ENCODE peak calls at places on chromosomes 4 and X, in five cellular contexts. B, K, G, E and U are unnamed samples.

GRCh38 chr4:113636877-113637276 is 124.7 kb downstream of the CAMK2D start:
- DNase-seq in B (peak), K (peak), G (no peak), E (no peak), U (peak)

GRCh38 chr4:175412744-175413143 is 399.3 kb downstream of the GPM6A start:
- DNase-seq in B (no peak), K (peak), G (no peak), E (no peak), U (no peak)

GRCh38 chrX:128800138-128800537 is 723.2 kb downstream of the SMARCA1 start:
- DNase-seq in B (peak), K (no peak), G (no peak), E (no peak), U (no peak)

GRCh38 chr4:53055716-53056413 is 193.7 kb downstream of the RASL11B start:
- DNase-seq in B (no peak), K (no peak), G (no peak), E (no peak), U (no peak)

GRCh38 chr4:86940176-86940575 is 5.4 kb downstream of the AFF1 start:
- DNase-seq in B (no peak), K (no peak), G (no peak), E (no peak), U (no peak)

GRCh38 chr4:52876063-52876462 is 13.9 kb downstream of the RASL11B start:
- DNase-seq in B (peak), K (no peak), G (no peak), E (no peak), U (no peak)

GRCh38 chrX:97763391-97763790 is 879.7 kb downstream of the RPA4 start:
- DNase-seq in B (no peak), K (no peak), G (no peak), E (no peak), U (no peak)

GRCh38 chrX:12240491-12240890 is 102.2 kb downstream of the FRMPD4 start:
- DNase-seq in B (no peak), K (no peak), G (no peak), E (no peak), U (no peak)

GRCh38 chr4:101643201-101643600 is 147.3 kb upstream of the BANK1 start:
- DNase-seq in B (no peak), K (no peak), G (no peak), E (no peak), U (no peak)

GRCh38 chr4:88429401-88429800 is 27.5 kb upstream of the HERC5 start:
- DNase-seq in B (no peak), K (no peak), G (no peak), E (no peak), U (no peak)

GRCh38 chrX:21717802-21718201 is 40.1 kb downstream of the SMPX start:
- DNase-seq in B (no peak), K (no peak), G (no peak), E (no peak), U (no peak)